ENCODE peak calls at places on chromosomes 1 and 21, in six cellular contexts. R is heart right ventricle; B is AG04449; Z is adrenal gland; V is PC-9; G is CD8-positive, alpha-beta T cell. X is an unnamed sample.

GRCh38 chr1:233520510-233521191 is 93.3 kb upstream of the KCNK1 start:
- DNase-seq in R (no peak), B (no peak), Z (no peak), V (peak), G (no peak), X (no peak)

GRCh38 chr21:41612674-41613250 is 104.8 kb upstream of the TMPRSS2 start:
- DNase-seq in R (peak), B (peak), Z (peak), V (peak), G (no peak), X (peak)

GRCh38 chr1:16248603-16249534 is 11.9 kb upstream of the CPLANE2 start:
- DNase-seq in R (peak), B (peak), Z (peak), V (peak), G (no peak), X (peak)

GRCh38 chr1:116855788-116856187 is 53.9 kb upstream of the PTGFRN start:
- DNase-seq in R (no peak), B (peak), Z (no peak), V (no peak), G (no peak), X (no peak)

GRCh38 chr21:29719561-29719960 is 220.2 kb downstream of the GRIK1 start:
- DNase-seq in R (no peak), B (no peak), Z (no peak), V (no peak), G (no peak), X (no peak)

GRCh38 chr21:15164678-15165303 is 100.0 kb upstream of the NRIP1 start:
- DNase-seq in R (no peak), B (no peak), Z (no peak), V (peak), G (no peak), X (no peak)

GRCh38 chr1:43432907-43433306 is 20.8 kb downstream of the HYI start:
- DNase-seq in R (no peak), B (no peak), Z (peak), V (no peak), G (no peak), X (no peak)

GRCh38 chr1:1947493-1947892 is 28.4 kb upstream of the TMEM52 start:
- DNase-seq in R (no peak), B (no peak), Z (no peak), V (no peak), G (no peak), X (no peak)

GRCh38 chr1:108041360-108042143 is 76.6 kb upstream of the VAV3 start:
- DNase-seq in R (no peak), B (no peak), Z (no peak), V (no peak), G (no peak), X (no peak)

GRCh38 chr1:39144943-39145650 is 59.4 kb upstream of the MACF1 start:
- DNase-seq in R (no peak), B (no peak), Z (no peak), V (no peak), G (no peak), X (peak)

GRCh38 chr1:10896673-10897072 is 100.2 kb upstream of the CASZ1 start:
- DNase-seq in R (no peak), B (no peak), Z (no peak), V (no peak), G (no peak), X (no peak)

GRCh38 chr1:41383094-41383852 is 22.0 kb downstream of the FOXO6 start:
- DNase-seq in R (no peak), B (no peak), Z (no peak), V (peak), G (peak), X (peak)
- H3K4me3 ChIP-seq in R (peak), B (peak), Z (no peak), V (peak), G (no peak), X (peak)

GRCh38 chr1:67401443-67401842 is 28.8 kb downstream of the SERBP1 start:
- DNase-seq in R (no peak), B (no peak), Z (no peak), V (no peak), G (no peak), X (no peak)
- TF ChIP-seq CTCF in R (no peak), B (no peak), Z (no peak), V (no peak), G (no peak), X (no peak)

GRCh38 chr1:159204071-159204790 is 444 bp upstream of the ACKR1 start:
- DNase-seq in R (no peak), B (no peak), Z (no peak), V (no peak), G (no peak), X (no peak)

GRCh38 chr1:159203621-159204020 is 1.1 kb upstream of the ACKR1 start:
- DNase-seq in R (no peak), B (no peak), Z (no peak), V (no peak), G (no peak), X (no peak)

GRCh38 chr1:159207080-159207479 is 2.4 kb downstream of the ACKR1 start:
- DNase-seq in R (no peak), B (no peak), Z (no peak), V (no peak), G (no peak), X (no peak)

GRCh38 chr1:159204791-159205141 is at the start of gene ACKR1:
- DNase-seq in R (no peak), B (no peak), Z (no peak), V (no peak), G (no peak), X (no peak)

DNA sequence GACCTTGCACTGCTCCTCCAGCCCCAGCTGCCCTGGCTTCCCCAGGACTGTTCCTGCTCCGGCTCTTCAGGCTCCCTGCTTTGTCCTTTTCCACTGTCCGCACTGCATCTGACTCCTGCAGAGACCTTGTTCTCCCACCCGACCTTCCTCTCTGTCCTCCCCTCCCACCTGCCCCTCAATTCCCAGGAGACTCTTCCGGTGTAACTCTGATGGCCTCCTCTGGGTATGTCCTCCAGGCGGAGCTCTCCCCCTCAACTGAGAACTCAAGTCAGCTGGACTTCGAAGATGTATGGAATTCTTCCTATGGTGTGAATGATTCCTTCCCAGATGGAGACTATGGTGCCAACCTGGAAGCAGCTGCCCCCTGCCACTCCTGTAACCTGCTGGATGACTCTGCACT is 550 bp downstream of the ACKR1 start:
- DNase-seq in R (no peak), B (no peak), Z (no peak), V (no peak), G (no peak), X (no peak)
- H3K4me3 ChIP-seq in R (peak), B (no peak), Z (no peak), V (no peak), G (no peak), X (no peak)

GRCh38 chr1:181012203-181012520 is 10.5 kb downstream of the STX6 start:
- DNase-seq in R (no peak), B (no peak), Z (no peak), V (no peak), G (no peak), X (no peak)

GRCh38 chr1:181014431-181015257 is 8.0 kb downstream of the STX6 start:
- DNase-seq in R (no peak), B (no peak), Z (no peak), V (no peak), G (no peak), X (no peak)

GRCh38 chr1:181013144-181013543 is 9.5 kb downstream of the STX6 start:
- DNase-seq in R (no peak), B (no peak), Z (no peak), V (no peak), G (peak), X (no peak)

GRCh38 chr1:181011301-181012202 is 11.1 kb downstream of the STX6 start:
- DNase-seq in R (no peak), B (no peak), Z (no peak), V (no peak), G (no peak), X (no peak)

DNA sequence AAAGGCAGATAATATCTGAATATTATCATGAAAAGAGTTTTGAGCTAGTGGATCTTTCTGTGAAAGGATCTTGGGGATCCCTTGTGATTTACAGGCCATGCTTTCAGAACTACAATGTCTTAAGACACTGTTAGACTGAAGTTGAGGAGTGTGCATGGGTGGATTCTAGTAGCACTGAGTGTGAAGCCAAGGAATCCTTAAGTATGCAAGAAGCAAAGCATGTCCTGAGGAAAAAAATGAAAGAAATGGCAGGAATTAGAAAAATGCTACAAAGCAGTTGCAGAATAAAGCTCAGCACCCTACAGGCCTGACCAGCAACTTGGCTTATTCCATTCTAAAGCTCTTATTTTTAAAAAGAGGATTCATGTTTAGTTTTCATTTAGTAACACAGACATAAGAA is 11.9 kb downstream of the STX6 start:
- DNase-seq in R (no peak), B (no peak), Z (no peak), V (no peak), G (no peak), X (peak)
- TF ChIP-seq CTCF in R (no peak), B (no peak), Z (no peak), V (no peak), G (no peak), X (no peak)

DNA sequence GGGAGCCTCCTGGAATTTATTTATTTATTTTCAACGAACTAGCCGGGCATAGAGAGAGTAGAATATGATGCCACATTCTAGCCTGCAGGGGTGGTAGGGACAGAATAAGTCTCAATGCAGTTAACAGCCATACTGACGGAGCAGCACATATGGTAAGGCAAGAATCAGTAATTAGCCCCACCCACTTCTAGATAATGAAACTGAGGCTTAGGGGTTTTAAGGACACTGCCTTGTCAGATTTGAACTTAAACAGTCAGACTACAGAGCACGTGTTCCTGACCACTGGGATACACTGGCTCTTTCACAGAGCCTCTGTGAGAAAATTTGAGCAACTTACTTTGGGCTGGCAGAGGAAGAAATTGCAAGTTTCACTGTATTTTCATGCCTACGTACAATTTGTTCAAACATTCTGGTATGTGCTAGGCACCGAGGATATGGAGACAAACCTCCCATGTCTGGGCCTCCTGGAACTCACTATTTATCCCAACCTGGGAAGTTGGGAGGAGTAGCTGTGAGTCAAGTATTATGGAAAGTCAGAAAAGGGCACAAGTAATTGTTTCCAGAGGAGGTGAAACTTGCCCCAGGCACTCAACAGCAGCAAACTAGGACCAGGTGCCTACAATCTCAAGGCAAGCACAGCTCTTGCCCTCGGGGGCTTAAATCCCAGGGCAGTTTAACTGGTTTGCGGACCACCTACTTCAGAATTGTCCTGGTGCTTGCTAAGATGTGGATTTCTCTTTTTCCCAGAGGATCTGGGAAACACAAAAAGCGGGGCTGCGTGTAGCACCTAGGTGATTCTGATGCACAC is 1.6 kb upstream of the CLIC4 start:
- DNase-seq in R (no peak), B (no peak), Z (no peak), V (no peak), G (no peak), X (no peak)
- H3K4me3 ChIP-seq in R (no peak), B (peak), Z (no peak), V (no peak), G (no peak), X (peak)

GRCh38 chr1:79920970-79921669 is 914.6 kb upstream of the ADGRL4 start:
- DNase-seq in R (no peak), B (no peak), Z (no peak), V (no peak), G (no peak), X (no peak)
- TF ChIP-seq CTCF in R (no peak), B (no peak), Z (no peak), V (no peak), G (no peak), X (no peak)

DNA sequence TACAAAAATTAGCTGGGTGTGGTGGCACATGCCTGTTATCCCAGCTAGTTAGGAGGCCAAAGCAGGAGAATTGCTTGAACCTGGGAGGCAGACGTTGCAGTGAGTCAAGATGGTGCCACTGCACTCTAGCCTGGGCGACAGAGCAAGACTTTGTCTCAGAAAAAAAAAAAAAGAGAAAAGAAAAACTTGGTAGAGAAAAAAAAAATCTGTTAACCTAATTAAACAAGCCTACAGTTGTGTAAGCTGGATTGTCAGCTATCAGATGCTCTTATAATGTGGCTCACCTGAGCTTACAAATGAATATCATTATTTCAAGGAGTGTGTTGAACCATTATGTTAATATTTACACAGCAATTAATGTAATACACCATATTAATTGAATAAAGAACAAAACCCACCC is 26.4 kb upstream of the EYA3 start:
- DNase-seq in R (no peak), B (no peak), Z (no peak), V (no peak), G (no peak), X (no peak)
- H3K4me3 ChIP-seq in R (no peak), B (no peak), Z (no peak), V (no peak), G (no peak), X (no peak)

DNA sequence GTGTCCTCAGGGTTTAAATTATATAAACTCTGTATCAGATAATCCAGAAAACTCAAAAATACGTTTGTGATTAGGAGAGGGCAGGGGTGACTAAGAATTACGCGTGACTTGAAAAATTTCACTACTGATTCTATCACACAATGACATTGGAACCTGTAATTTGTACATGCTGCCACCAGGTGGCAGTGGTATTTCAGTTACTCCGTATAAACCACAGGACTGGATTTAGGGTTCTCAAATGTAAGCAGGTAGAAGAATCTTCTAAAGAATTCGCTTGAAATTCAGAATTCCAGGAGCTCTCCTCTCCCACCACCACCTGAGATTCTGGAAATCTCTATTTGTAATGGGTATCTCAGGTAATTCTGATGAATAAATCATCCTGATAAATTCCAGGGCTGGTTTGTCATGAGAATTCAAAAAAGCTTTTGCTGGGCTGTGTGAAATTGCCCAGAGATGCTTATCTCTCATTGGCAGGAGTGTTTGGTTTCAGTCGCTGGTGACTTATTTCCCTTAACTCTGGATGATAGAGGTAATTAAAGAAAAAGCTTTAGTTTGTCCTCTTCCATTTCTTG is 1.7 kb upstream of the KRTAP7-1 start:
- DNase-seq in R (no peak), B (no peak), Z (no peak), V (no peak), G (peak), X (no peak)
- TF ChIP-seq CTCF in R (peak), B (peak), Z (no peak), V (peak), G (peak), X (no peak)

DNA sequence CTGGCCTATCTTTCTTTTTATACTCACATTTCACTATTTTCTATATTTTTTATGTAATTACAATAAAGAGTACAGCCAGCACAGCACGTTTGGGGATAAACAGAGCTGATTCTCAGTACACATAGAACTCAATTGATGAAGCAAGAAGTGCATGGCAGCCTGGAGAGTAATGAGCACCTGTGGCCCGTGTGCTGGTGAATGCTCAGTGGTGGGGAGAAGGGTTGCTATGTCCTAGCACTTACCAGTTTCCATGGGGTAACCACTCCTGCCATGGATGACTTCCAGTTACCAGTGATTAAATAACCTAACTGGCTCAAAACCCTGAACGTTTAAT is 332.0 kb downstream of the CAMTA1 start:
- DNase-seq in R (no peak), B (no peak), Z (no peak), V (no peak), G (no peak), X (no peak)
- H3K4me3 ChIP-seq in R (no peak), B (peak), Z (no peak), V (no peak), G (no peak), X (no peak)